ENCODE peak calls at places on chromosome 15, in five cellular contexts. D is HepG2, P is HCT116, U is K562, L is H1. G is an unnamed sample.

GRCh38 chr15:59532770-59533379 is 78.7 kb upstream of the GCNT3 start:
- DNase-seq in L (no peak), P (peak; percentile 45), U (peak; percentile 19), D (peak; percentile 41), G (no peak)

GRCh38 chr15:63583027-63583426 is 14.2 kb upstream of the FBXL22 start:
- DNase-seq in P (no peak), D (no peak), L (no peak), U (no peak), G (no peak)

GRCh38 chr15:89198196-89198595 is 23.2 kb downstream of the RLBP1 start:
- DNase-seq in U (no peak), D (no peak), P (no peak), L (no peak), G (no peak)

GRCh38 chr15:39419651-39420050 is 161.2 kb upstream of the THBS1 start:
- DNase-seq in L (no peak), U (no peak), D (peak; percentile 50), P (no peak), G (no peak)

GRCh38 chr15:35624881-35625280 is 78.9 kb upstream of the DPH6 start:
- DNase-seq in U (no peak), P (no peak), L (no peak), D (no peak), G (no peak)

GRCh38 chr15:65391732-65392131 is 13.9 kb upstream of the IGDCC3 start:
- DNase-seq in L (no peak), D (no peak), U (no peak), P (no peak), G (no peak)

GRCh38 chr15:63374686-63375520 is 6.7 kb downstream of the CA12 start:
- DNase-seq in D (no peak), P (no peak), L (no peak), U (no peak), G (no peak)

GRCh38 chr15:74259821-74260502 is 23.8 kb downstream of the CCDC33 start:
- DNase-seq in U (no peak), D (no peak), L (no peak), P (no peak), G (no peak)

GRCh38 chr15:39488498-39488897 is 92.4 kb upstream of the THBS1 start:
- DNase-seq in L (no peak), U (no peak), P (no peak), D (no peak), G (no peak)

GRCh38 chr15:90266061-90266431 is 574 bp downstream of the NGRN start:
- DNase-seq in U (peak; percentile 48), P (peak; percentile 16), D (no peak), L (no peak), G (no peak)

GRCh38 chr15:77634266-77634962 is 1.7 kb upstream of the LINGO1 start:
- DNase-seq in D (peak; percentile 46), L (no peak), P (peak; percentile 26), U (peak; percentile 77), G (no peak)

GRCh38 chr15:100785181-100786138 is 94.2 kb upstream of the ALDH1A3 start:
- DNase-seq in L (no peak), U (no peak), P (no peak), D (no peak), G (peak; percentile 11)

GRCh38 chr15:75352186-75352585 is 5.3 kb downstream of the NEIL1 start:
- DNase-seq in D (no peak), P (no peak), U (no peak), L (no peak), G (no peak)

GRCh38 chr15:38084289-38084688 is 149.8 kb downstream of the TMCO5A start:
- DNase-seq in D (no peak), L (no peak), U (no peak), P (no peak), G (peak; percentile 85)

GRCh38 chr15:59206623-59207183 is at the start of gene LDHAL6B:
- DNase-seq in U (peak; percentile 15), D (no peak), L (no peak), P (no peak), G (no peak)

GRCh38 chr15:72961326-72961725 is 90.9 kb upstream of the NEO1 start:
- DNase-seq in L (no peak), P (no peak), D (no peak), U (no peak), G (no peak)

GRCh38 chr15:51243774-51244173 is 94.6 kb downstream of the CYP19A1 start:
- DNase-seq in D (peak; percentile 6), P (peak; percentile 34), U (no peak), L (no peak), G (no peak)

GRCh38 chr15:39833515-39833981 is 50.9 kb upstream of the FSIP1 start:
- DNase-seq in D (no peak), P (no peak), L (no peak), U (no peak), G (no peak)

GRCh38 chr15:38886315-38887163 is 321.9 kb upstream of the RASGRP1 start:
- DNase-seq in D (no peak), U (no peak), P (no peak), L (no peak), G (no peak)

GRCh38 chr15:75149911-75150709 is 51.6 kb upstream of the C15orf39 start:
- DNase-seq in P (peak; percentile 22), L (no peak), U (peak; percentile 39), D (no peak), G (no peak)

GRCh38 chr15:74593122-74593521 is 22.5 kb upstream of the CLK3 start:
- DNase-seq in U (no peak), D (peak; percentile 32), L (no peak), P (no peak), G (no peak)

GRCh38 chr15:95284933-95285401 is 1045.5 kb upstream of the NR2F2 start:
- DNase-seq in L (no peak), P (no peak), D (no peak), U (peak; percentile 21), G (no peak)

GRCh38 chr15:67047149-67047661 is 18.2 kb upstream of the SMAD3 start:
- DNase-seq in L (no peak), U (no peak), P (no peak), D (no peak), G (no peak)

GRCh38 chr15:67050522-67051087 is 14.8 kb upstream of the SMAD3 start:
- DNase-seq in P (no peak), L (no peak), D (no peak), U (no peak), G (no peak)

GRCh38 chr15:67050062-67050461 is 15.3 kb upstream of the SMAD3 start:
- DNase-seq in P (no peak), L (no peak), U (no peak), D (no peak), G (no peak)

GRCh38 chr15:67049351-67050044 is 15.9 kb upstream of the SMAD3 start:
- DNase-seq in U (no peak), D (peak; percentile 82), P (no peak), L (no peak), G (no peak)

GRCh38 chr15:67048281-67049279 is 16.8 kb upstream of the SMAD3 start:
- DNase-seq in D (peak; percentile 97), U (no peak), P (no peak), L (no peak), G (no peak)
- TF ChIP-seq SRF in D (peak; percentile 44), U (no peak), P (no peak), L (no peak), G (no peak)

GRCh38 chr15:41493205-41493901 is at the start of gene ITPKA:
- DNase-seq in L (no peak), U (peak; percentile 91), P (no peak), D (peak; percentile 88), G (peak; percentile 30)

GRCh38 chr15:41494190-41494921 is 682 bp downstream of the ITPKA start:
- DNase-seq in P (no peak), U (peak; percentile 68), L (no peak), D (peak; percentile 73), G (no peak)

GRCh38 chr15:41495736-41496599 is 2.3 kb downstream of the ITPKA start:
- DNase-seq in P (no peak), D (peak; percentile 83), L (no peak), U (peak; percentile 88), G (no peak)

GRCh38 chr15:41493902-41494189 is 172 bp downstream of the ITPKA start:
- DNase-seq in P (no peak), L (no peak), D (no peak), U (no peak), G (no peak)

DNA sequence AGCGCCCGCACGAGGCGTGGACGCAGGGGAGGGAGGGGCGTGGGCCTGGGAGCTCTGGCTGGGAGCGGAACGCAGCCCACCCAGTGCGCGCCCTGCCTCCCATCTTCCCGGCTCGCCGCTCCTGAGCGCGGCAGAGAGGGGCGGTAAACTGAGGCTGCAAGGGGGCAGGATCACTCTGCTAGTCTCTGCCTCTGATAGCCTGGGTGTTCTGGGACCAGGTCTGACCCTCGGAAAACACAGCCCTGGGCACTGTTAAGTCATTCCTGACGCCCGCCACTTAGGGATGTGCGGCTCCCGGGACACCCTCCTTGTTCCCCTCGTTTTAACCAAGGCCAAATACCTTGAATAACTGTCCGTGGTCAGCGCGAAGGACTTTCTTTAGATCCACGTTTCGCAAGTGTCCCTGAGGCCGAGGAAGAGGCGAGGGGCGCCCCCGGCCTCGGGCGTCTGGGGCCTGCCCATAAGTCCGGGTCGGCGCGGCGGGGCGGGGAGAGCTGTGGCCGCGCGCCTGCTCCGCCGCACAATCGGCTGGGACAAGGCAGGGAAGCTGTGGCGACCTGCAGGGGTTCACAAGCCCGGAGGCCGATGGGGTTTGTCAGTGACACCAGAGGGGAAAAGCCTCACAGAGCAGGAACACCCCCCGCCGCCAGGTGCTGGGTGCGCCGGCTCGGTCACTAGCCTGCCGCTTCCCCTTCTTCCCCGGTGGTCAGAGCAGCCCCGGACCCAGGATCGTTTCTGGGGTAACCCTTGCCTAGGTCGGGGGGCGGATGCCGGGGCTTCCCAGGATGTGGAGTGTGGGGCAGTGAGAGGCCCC is 1.5 kb downstream of the ITPKA start:
- DNase-seq in P (no peak), D (no peak), L (no peak), U (peak; percentile 59), G (no peak)
- TF ChIP-seq SRF in P (no peak), D (no peak), L (no peak), U (no peak), G (no peak)

GRCh38 chr15:70597056-70597603 is 166.2 kb downstream of the UACA start:
- DNase-seq in L (no peak), P (no peak), U (no peak), D (peak; percentile 46), G (no peak)
- TF ChIP-seq SRF in L (no peak), P (no peak), U (no peak), D (no peak), G (no peak)

GRCh38 chr15:98532063-98532462 is 116.3 kb upstream of the IGF1R start:
- DNase-seq in U (no peak), D (no peak), L (no peak), P (no peak), G (no peak)

GRCh38 chr15:98529205-98530145 is 118.9 kb upstream of the IGF1R start:
- DNase-seq in D (peak; percentile 18), U (no peak), P (no peak), L (no peak), G (no peak)

GRCh38 chr15:98528056-98528725 is 120.1 kb upstream of the IGF1R start:
- DNase-seq in U (no peak), D (peak; percentile 88), L (no peak), P (no peak), G (no peak)

GRCh38 chr15:98526094-98526493 is 122.2 kb upstream of the IGF1R start:
- DNase-seq in D (no peak), U (no peak), L (no peak), P (no peak), G (no peak)

DNA sequence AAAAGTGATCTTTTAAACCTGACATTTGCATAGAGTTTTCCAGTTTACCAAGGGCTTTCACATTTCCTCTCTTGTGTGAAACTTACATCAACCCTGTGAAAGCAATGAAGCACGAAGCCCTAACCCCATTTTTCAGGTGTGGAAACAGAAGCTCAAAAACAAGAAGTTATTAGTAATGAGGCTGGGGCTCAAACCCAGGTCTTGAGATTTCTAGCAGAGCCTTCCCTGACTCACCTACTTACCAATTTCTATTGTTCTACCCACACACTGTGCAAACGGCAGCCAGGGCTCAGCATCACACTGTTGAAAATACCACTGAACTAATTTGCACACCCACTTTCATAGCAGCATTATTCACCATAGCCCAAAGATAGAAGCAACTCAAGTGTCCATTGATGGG is 117.8 kb upstream of the IGF1R start:
- DNase-seq in L (no peak), U (no peak), P (no peak), D (no peak), G (no peak)
- TF ChIP-seq SRF in L (no peak), U (no peak), P (no peak), D (no peak), G (no peak)

G was measured in GM12878.